ENCODE peak calls at places on chromosomes 13 and 19, in six cellular contexts. T is dorsolateral prefrontal cortex, W is chondrocyte, Q is H9, K is foreskin fibroblast, C is WTC11. Z is an unnamed sample.
A peak's percentile ranks its signal among the peaks of the same experiment; 100 is the strongest.

GRCh38 chr19:55877211-55877610 is 40.9 kb downstream of the NLRP4 start:
- DNase-seq in T (no peak), W (no peak), Q (no peak), K (no peak), C (no peak), Z (no peak)

GRCh38 chr19:10238172-10238783 is 7.1 kb upstream of the S1PR2 start:
- DNase-seq in T (no peak), W (no peak), Q (no peak), K (peak; percentile 80), C (no peak), Z (no peak)

GRCh38 chr13:84362777-84363176 is 480.5 kb upstream of the SLITRK1 start:
- DNase-seq in T (no peak), W (no peak), Q (no peak), K (no peak), C (no peak), Z (no peak)

GRCh38 chr13:30608364-30608763 is 9.4 kb upstream of the USPL1 start:
- DNase-seq in T (no peak), W (no peak), Q (no peak), K (no peak), C (no peak), Z (no peak)

GRCh38 chr13:96093296-96094006 is 3.5 kb downstream of the HS6ST3 start:
- DNase-seq in T (no peak), W (no peak), Q (no peak), K (no peak), C (no peak), Z (no peak)

GRCh38 chr19:38152461-38153379 is 71.3 kb downstream of the DPF1 start:
- DNase-seq in T (no peak), W (no peak), Q (no peak), K (no peak), C (no peak), Z (no peak)

GRCh38 chr19:16957151-16957662 is 68.4 kb downstream of the F2RL3 start:
- DNase-seq in T (no peak), W (peak; percentile 49), Q (no peak), K (no peak), C (no peak), Z (no peak)

GRCh38 chr19:13669780-13670355 is 94.5 kb upstream of the MRI1 start:
- DNase-seq in T (no peak), W (no peak), Q (no peak), K (no peak), C (no peak), Z (no peak)

GRCh38 chr13:27826379-27827353 is 34.4 kb downstream of the GSX1 start:
- DNase-seq in T (peak; percentile 82), W (no peak), Q (peak; percentile 91), K (peak; percentile 65), C (peak; percentile 96), Z (peak; percentile 92)

GRCh38 chr13:106471957-106472543 is 63.4 kb downstream of the EFNB2 start:
- DNase-seq in T (no peak), W (no peak), Q (peak; percentile 81), K (peak; percentile 68), C (peak; percentile 41), Z (no peak)

GRCh38 chr19:7337380-7338194 is 11.2 kb upstream of the ARHGEF18 start:
- DNase-seq in T (no peak), W (no peak), Q (no peak), K (no peak), C (no peak), Z (no peak)
- TF ChIP-seq CTCF in T (no peak), W (no peak), Q (no peak), K (no peak), C (no peak), Z (no peak)

DNA sequence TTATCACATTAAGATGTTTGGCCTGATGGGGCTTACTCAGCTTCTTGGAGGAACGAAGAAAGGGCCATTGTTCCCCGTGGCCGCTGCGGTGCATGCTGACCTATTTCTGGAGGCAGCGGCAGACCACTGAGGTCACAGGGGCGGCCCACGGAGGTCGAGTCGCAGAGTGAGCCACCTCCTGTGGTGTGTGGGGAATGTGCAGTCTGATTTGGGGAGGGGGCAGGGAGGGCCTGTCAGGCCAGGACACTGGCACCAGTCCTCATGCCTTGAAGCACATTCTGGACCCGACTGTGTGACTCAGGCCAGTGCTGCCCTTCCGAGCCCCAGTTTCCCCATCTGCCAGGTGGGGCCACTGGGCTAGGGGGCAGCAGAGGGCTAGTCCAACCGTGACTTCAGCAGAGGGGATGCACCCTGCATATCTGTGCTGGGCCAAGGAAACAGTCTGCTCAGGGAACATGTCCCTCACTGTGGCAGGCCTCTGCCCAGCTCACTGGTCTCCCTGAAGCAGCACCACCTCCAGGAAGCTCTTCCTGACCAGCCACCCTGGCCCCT is 6.3 kb downstream of the SLC7A10 start:
- DNase-seq in T (peak; percentile 20), W (no peak), Q (peak; percentile 63), K (no peak), C (peak; percentile 59), Z (peak; percentile 52)
- TF ChIP-seq CTCF in T (peak; percentile 7), W (peak; percentile 59), Q (peak; percentile 67), K (peak; percentile 14), C (peak; percentile 15), Z (peak; percentile 37)

GRCh38 chr13:105084931-105085330 is 1450.5 kb downstream of the EFNB2 start:
- DNase-seq in T (no peak), W (no peak), Q (no peak), K (no peak), C (no peak), Z (no peak)
- TF ChIP-seq CTCF in T (no peak), W (no peak), Q (no peak), K (no peak), C (no peak), Z (no peak)

GRCh38 chr19:27774827-27775226 is 1438.1 kb downstream of the UQCRFS1 start:
- DNase-seq in T (no peak), W (no peak), Q (peak; percentile 36), K (no peak), C (peak; percentile 42), Z (no peak)
- TF ChIP-seq CTCF in T (no peak), W (peak; percentile 33), Q (peak; percentile 37), K (peak; percentile 29), C (peak; percentile 4), Z (no peak)

DNA sequence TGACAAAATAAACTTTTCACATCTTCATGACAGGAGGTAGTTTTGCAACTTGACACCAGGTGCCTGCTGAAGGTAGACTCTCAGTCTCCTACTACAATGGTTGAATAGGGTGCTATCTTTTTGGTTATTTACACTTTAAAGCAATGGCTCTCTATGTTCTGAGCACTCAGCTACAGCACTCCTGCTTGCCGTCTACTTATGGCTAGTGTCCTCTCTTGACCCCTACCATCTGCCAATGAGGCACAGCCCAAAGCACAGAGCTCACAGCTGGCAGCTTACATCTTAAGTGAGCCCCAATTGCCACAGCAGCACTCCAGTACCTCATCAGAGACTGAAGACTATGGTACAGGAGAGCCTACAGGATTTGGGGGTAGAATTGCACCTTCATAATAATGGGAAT is 11.4 kb downstream of the ZNF708 start:
- DNase-seq in T (no peak), W (no peak), Q (no peak), K (no peak), C (no peak), Z (no peak)
- TF ChIP-seq CTCF in T (no peak), W (no peak), Q (no peak), K (no peak), C (no peak), Z (no peak)

GRCh38 chr19:51111606-51112005 is 3.4 kb upstream of the CTU1 start:
- DNase-seq in T (no peak), W (peak; percentile 61), Q (peak; percentile 53), K (no peak), C (no peak), Z (no peak)
- TF ChIP-seq CTCF in T (no peak), W (peak; percentile 30), Q (peak; percentile 60), K (peak; percentile 9), C (no peak), Z (peak; percentile 37)

DNA sequence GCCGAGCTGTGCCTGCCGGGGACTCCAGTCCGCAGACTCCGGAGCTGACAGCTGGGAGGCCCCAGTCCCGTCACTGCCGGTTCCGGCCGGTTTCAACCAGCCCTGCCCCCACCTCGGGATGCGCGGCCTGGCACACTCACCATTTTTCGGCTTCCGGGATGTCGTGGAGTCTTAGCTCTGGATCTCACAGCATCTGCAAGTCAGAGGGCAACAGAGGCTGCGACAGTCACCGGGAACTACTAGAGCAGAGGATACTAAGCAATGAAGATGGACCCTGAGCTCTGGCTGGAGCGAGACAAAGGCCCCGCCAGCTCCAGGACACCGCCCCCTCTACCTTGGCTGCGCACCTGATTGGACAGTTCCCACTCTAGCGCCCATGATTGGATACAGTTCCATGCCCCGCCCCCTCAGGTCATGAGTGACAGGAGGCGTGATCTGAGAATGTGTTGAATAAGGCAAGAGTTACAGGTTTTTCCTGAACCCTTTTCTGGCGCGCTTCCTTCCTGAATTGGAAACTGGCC is at the start of gene ZNF682:
- DNase-seq in T (peak; percentile 98), W (peak; percentile 98), Q (peak; percentile 97), K (peak; percentile 84), C (peak; percentile 99), Z (peak; percentile 96)
- TF ChIP-seq CTCF in T (no peak), W (no peak), Q (no peak), K (no peak), C (no peak), Z (no peak)

GRCh38 chr19:54172764-54173699 is at the start of gene TMC4:
- DNase-seq in T (no peak), W (no peak), Q (peak; percentile 96), K (no peak), C (peak; percentile 88), Z (no peak)
- TF ChIP-seq CTCF in T (no peak), W (no peak), Q (peak; percentile 67), K (no peak), C (peak; percentile 12), Z (no peak)

GRCh38 chr13:19863323-19864017 is at the start of gene ZMYM5:
- DNase-seq in T (peak; percentile 98), W (peak; percentile 100), Q (peak; percentile 99), K (peak; percentile 100), C (peak; percentile 98), Z (peak; percentile 93)
- TF ChIP-seq CTCF in T (no peak), W (no peak), Q (no peak), K (no peak), C (no peak), Z (no peak)

Z was measured in neural crest cell.